ENCODE peak calls at places on chromosomes 3 and 15, in four cellular contexts. F is choroid plexus epithelial cell, R is progenitor cell of endocrine pancreas, G is M059J. X is an unnamed sample.

GRCh38 chr15:95590533-95591044 is 739.9 kb upstream of the NR2F2 start:
- DNase-seq in F (peak; percentile 14), R (no peak), G (no peak), X (no peak)

GRCh38 chr15:78933187-78934062 is 11.4 kb downstream of the CTSH start:
- DNase-seq in F (peak; percentile 27), R (no peak), G (no peak), X (peak; percentile 78)

GRCh38 chr15:83510001-83510400 is 62.9 kb downstream of the SH3GL3 start:
- DNase-seq in F (no peak), R (no peak), G (no peak), X (no peak)

GRCh38 chr15:96838088-96838487 is 507.6 kb downstream of the NR2F2 start:
- DNase-seq in F (peak; percentile 69), R (no peak), G (peak; percentile 12), X (no peak)

GRCh38 chr3:170448530-170449110 is 30.0 kb downstream of the CLDN11 start:
- DNase-seq in F (peak; percentile 37), R (no peak), G (no peak), X (no peak)

GRCh38 chr3:158105710-158106438 is at the start of gene SHOX2:
- DNase-seq in F (peak; percentile 46), R (no peak), G (peak; percentile 78), X (no peak)

GRCh38 chr3:138434276-138434874 is at the start of gene ESYT3:
- DNase-seq in F (peak; percentile 60), R (peak; percentile 47), G (peak; percentile 73), X (no peak)

GRCh38 chr3:24299801-24300626 is 194.6 kb downstream of the THRB start:
- DNase-seq in F (peak; percentile 68), R (no peak), G (peak; percentile 75), X (no peak)

GRCh38 chr3:49004352-49005297 is 2.6 kb upstream of the WDR6 start:
- DNase-seq in F (no peak), R (no peak), G (no peak), X (no peak)

GRCh38 chr3:39287216-39287858 is 7.5 kb upstream of the CX3CR1 start:
- DNase-seq in F (no peak), R (no peak), G (no peak), X (no peak)

GRCh38 chr3:53822331-53822741 is 23.9 kb downstream of the CHDH start:
- DNase-seq in F (no peak), R (no peak), G (no peak), X (peak; percentile 74)

GRCh38 chr15:57358611-57359010 is 17.7 kb upstream of the CGNL1 start:
- DNase-seq in F (no peak), R (no peak), G (no peak), X (no peak)

GRCh38 chr3:57758686-57759085 is 2.6 kb downstream of the SLMAP start:
- DNase-seq in F (peak; percentile 65), R (no peak), G (peak; percentile 17), X (no peak)

GRCh38 chr15:72176155-72176554 is 21.4 kb downstream of the GRAMD2A start:
- DNase-seq in F (no peak), R (no peak), G (no peak), X (no peak)

GRCh38 chr3:49873623-49874022 is 3.9 kb upstream of the CAMKV start:
- DNase-seq in F (no peak), R (no peak), G (no peak), X (no peak)

GRCh38 chr3:169026543-169027181 is 636.9 kb downstream of the MECOM start:
- DNase-seq in F (peak; percentile 91), R (no peak), G (peak; percentile 98), X (no peak)

GRCh38 chr15:91448245-91448644 is 348.2 kb downstream of the SV2B start:
- DNase-seq in F (no peak), R (no peak), G (no peak), X (no peak)

GRCh38 chr3:161222662-161223061 is 1.6 kb downstream of the NMD3 start:
- DNase-seq in F (peak; percentile 17), R (no peak), G (peak; percentile 60), X (no peak)

GRCh38 chr3:22399566-22399965 is 648.6 kb upstream of the ZNF385D start:
- DNase-seq in F (peak; percentile 19), R (no peak), G (no peak), X (no peak)

GRCh38 chr3:170709046-170709445 is 123.2 kb upstream of the SLC7A14 start:
- DNase-seq in F (peak; percentile 93), R (no peak), G (no peak), X (no peak)

GRCh38 chr3:24351779-24352469 is 142.7 kb downstream of the THRB start:
- DNase-seq in F (peak; percentile 57), R (no peak), G (no peak), X (no peak)

X was measured in chondrocyte.